ENCODE peak calls at places on chromosomes 1 and 21, in six cellular contexts. J is K562, B is GM12878, P is H1, C is HepG2, A is SK-N-SH. U is an unnamed sample.

GRCh38 chr21:43578677-43579313 is 80.5 kb downstream of the HSF2BP start:
- DNase-seq in A (no peak), C (no peak), P (no peak), B (no peak), J (no peak), U (no peak)

GRCh38 chr1:190849346-190849745 is 371.7 kb upstream of the BRINP3 start:
- DNase-seq in J (no peak), C (no peak), B (no peak), A (no peak), P (no peak), U (no peak)

GRCh38 chr1:208497866-208498541 is 253.8 kb upstream of the PLXNA2 start:
- DNase-seq in P (no peak), B (no peak), C (no peak), J (no peak), A (no peak), U (no peak)

GRCh38 chr1:163870666-163871065 is 548.9 kb downstream of the NUF2 start:
- DNase-seq in A (no peak), B (no peak), P (no peak), J (no peak), C (no peak), U (no peak)

GRCh38 chr1:197137322-197137721 is 9.1 kb downstream of the ASPM start:
- DNase-seq in A (no peak), C (no peak), B (no peak), P (no peak), J (no peak), U (no peak)

GRCh38 chr1:227315500-227316346 is 2.6 kb downstream of the CDC42BPA start:
- DNase-seq in A (no peak), J (no peak), B (no peak), P (no peak), C (peak; percentile 79), U (no peak)

GRCh38 chr1:108182854-108183253 is 17.3 kb downstream of the SLC25A24 start:
- DNase-seq in J (no peak), B (no peak), P (no peak), A (no peak), C (no peak), U (no peak)

GRCh38 chr1:33334081-33334552 is 13.2 kb upstream of the A3GALT2 start:
- DNase-seq in A (no peak), C (peak; percentile 84), B (no peak), J (no peak), P (no peak), U (no peak)

DNA sequence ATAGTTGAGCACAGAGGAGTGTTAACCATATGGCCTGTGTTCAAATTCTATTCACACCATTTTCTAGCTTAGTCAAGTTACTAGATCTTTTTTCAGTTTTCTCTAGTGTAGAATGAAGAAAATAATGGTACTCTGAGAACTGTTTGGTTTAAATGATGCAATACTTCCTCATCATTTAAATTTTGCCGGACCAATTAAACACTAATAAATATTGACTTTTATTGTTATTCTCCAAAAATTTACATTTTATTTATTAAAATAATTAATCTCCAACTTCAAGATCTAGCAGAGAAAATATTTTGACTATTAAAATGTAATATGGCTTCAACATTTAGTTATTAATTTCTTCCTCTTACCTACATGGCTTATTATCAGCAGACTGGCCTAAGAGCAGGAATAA is 123.1 kb downstream of the OLFM3 start:
- DNase-seq in P (no peak), C (no peak), B (no peak), A (no peak), J (no peak), U (no peak)
- TF ChIP-seq SIN3A in P (no peak), C (no peak), B (no peak), A (no peak), J (no peak), U (no peak)

GRCh38 chr1:161738627-161739287 is 10.8 kb upstream of the DUSP12 start:
- DNase-seq in P (no peak), C (peak; percentile 35), B (peak; percentile 93), J (peak; percentile 42), A (peak; percentile 9), U (peak; percentile 76)
- H2AFZ ChIP-seq in P (peak overlapping the region; percentile 11), C (no peak overlapping the region), B (peak overlapping the region; percentile 85), J (peak overlapping the region; percentile 75), A (no peak overlapping the region), U (no peak overlapping the region)

GRCh38 chr21:45167796-45168222 is 93.4 kb downstream of the ADARB1 start:
- DNase-seq in C (no peak), P (no peak), J (no peak), A (no peak), B (no peak), U (no peak)

GRCh38 chr21:45168522-45168921 is 94.1 kb downstream of the ADARB1 start:
- DNase-seq in A (no peak), J (no peak), B (no peak), C (no peak), P (no peak), U (no peak)

GRCh38 chr21:45170987-45171386 is 96.6 kb downstream of the ADARB1 start:
- DNase-seq in P (no peak), A (no peak), C (no peak), J (no peak), B (no peak), U (no peak)

GRCh38 chr21:45169001-45169400 is 94.6 kb downstream of the ADARB1 start:
- DNase-seq in C (no peak), B (no peak), J (no peak), P (no peak), A (no peak), U (no peak)

GRCh38 chr21:45169682-45170081 is 95.3 kb downstream of the ADARB1 start:
- DNase-seq in C (no peak), B (no peak), J (no peak), P (no peak), A (no peak), U (no peak)
- TF ChIP-seq SIN3A in C (no peak), B (no peak), J (no peak), P (no peak), A (no peak), U (no peak)

DNA sequence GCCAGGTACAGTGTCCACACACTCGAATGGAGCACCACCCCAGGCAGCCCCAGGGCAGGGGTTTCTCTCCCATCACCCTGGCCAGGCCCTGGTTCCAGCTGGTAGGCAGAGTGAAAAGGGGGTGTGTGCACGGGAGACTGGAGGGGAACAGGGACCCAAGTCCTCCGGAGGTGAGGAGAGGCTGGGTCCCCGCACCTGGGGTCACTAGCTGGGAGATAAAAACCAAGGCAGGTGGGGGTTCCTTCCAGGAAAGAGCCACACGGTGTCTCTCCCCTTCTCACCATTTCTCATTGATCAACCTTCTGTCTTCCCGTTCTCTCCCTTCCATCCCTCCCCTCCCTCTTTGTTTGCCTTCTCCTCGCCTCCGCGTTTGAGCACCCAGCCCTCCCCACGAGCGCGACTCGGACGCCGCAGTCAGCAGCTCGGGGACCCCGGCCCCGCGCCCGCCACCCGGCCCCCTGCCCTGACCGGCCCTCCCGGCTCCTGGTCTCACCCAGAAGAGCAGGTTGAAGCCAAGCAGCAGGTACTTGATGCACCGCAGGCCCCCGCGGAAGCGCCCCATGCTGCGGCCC is 346 bp downstream of the TSPAN2 start:
- DNase-seq in A (peak; percentile 54), P (no peak), C (no peak), B (no peak), J (no peak), U (no peak)
- H2AFZ ChIP-seq in A (no peak overlapping the region), P (peak overlapping the region; percentile 86), C (no peak overlapping the region), B (no peak overlapping the region), J (no peak overlapping the region), U (no peak overlapping the region)

GRCh38 chr21:32135401-32136363 is 143.2 kb downstream of the MIS18A start:
- DNase-seq in P (no peak), J (no peak), A (peak; percentile 19), C (no peak), B (peak; percentile 61), U (no peak)
- TF ChIP-seq SIN3A in P (no peak), J (no peak), A (no peak), C (no peak), B (no peak), U (no peak)

DNA sequence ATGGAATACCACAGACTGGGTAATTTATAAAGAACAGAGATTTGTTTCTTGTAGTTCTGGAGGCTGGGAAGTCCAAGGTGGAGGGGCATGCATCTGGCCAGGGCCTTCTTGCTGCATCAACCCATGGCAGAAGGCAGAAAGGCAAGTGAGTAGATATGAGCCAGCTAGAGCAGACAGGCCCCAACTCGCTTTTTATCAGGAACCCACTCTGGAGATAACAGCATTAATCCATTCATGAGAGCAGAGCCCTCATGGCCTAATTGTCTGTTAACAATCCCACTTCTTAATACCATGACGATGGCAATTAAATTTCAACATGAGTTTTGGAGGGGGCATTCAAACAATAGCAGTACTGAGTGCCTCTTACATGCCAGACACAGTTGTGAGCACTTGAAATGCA is 87.2 kb upstream of the SOX13 start:
- DNase-seq in P (no peak), J (no peak), C (no peak), A (no peak), B (no peak), U (no peak)
- H2AFZ ChIP-seq in P (no peak overlapping the region), J (no peak overlapping the region), C (no peak overlapping the region), A (no peak overlapping the region), B (no peak overlapping the region), U (no peak overlapping the region)